ENCODE peak calls at places on chromosomes 5 and 9, in seven cellular contexts. D is GM12865; N is naive thymus-derived CD8-positive, alpha-beta T cell; M is GM03348; Y is hippocampal formation; V is stimulated activated CD4-positive, alpha-beta T cell treated with anti-CD3 and anti-CD28 coated beads, Interleukin-1b, Interleukin-23, amount 100 ng/mL, for 4 hours; T is cardiac muscle cell. I is an unnamed sample.

GRCh38 chr9:125176632-125177031 is 13.0 kb downstream of the PPP6C start:
- DNase-seq in D (no peak), N (no peak), M (peak; percentile 70), Y (no peak), V (no peak), T (no peak), I (no peak)

GRCh38 chr9:3342159-3342777 is 183.5 kb downstream of the RFX3 start:
- DNase-seq in D (peak; percentile 3), N (no peak), M (no peak), Y (no peak), V (no peak), T (no peak), I (no peak)

GRCh38 chr5:139105621-139106071 is 92.5 kb downstream of the SIL1 start:
- DNase-seq in D (no peak), N (no peak), M (peak; percentile 18), Y (peak; percentile 64), V (no peak), T (peak; percentile 39), I (no peak)

GRCh38 chr5:107455111-107455544 is 215.6 kb downstream of the EFNA5 start:
- DNase-seq in D (no peak), N (no peak), M (peak; percentile 18), Y (no peak), V (no peak), T (peak; percentile 64), I (no peak)

GRCh38 chr5:1110930-1111726 is 735 bp downstream of the SLC12A7 start:
- DNase-seq in D (no peak), N (no peak), M (peak; percentile 63), Y (no peak), V (no peak), T (peak; percentile 55), I (peak; percentile 75)

GRCh38 chr5:36366883-36367282 is 65.2 kb upstream of the RANBP3L start:
- DNase-seq in D (no peak), N (no peak), M (no peak), Y (no peak), V (no peak), T (no peak), I (peak; percentile 12)

GRCh38 chr5:155665371-155665770 is 651.8 kb downstream of the KIF4B start:
- DNase-seq in D (no peak), N (no peak), M (no peak), Y (no peak), V (no peak), T (no peak), I (no peak)

GRCh38 chr9:132946624-132947295 is 2.3 kb upstream of the TSC1 start:
- DNase-seq in D (no peak), N (no peak), M (peak; percentile 70), Y (no peak), V (no peak), T (peak; percentile 54), I (peak; percentile 68)

GRCh38 chr9:90032296-90033029 is 427.7 kb downstream of the GADD45G start:
- DNase-seq in D (no peak), N (no peak), M (no peak), Y (no peak), V (no peak), T (no peak), I (no peak)

GRCh38 chr9:89051421-89051820 is 60.2 kb downstream of the S1PR3 start:
- DNase-seq in D (no peak), N (no peak), M (no peak), Y (no peak), V (no peak), T (no peak), I (no peak)

GRCh38 chr5:168706655-168707069 is 127.5 kb upstream of the PANK3 start:
- DNase-seq in D (peak; percentile 53), N (no peak), M (no peak), Y (peak; percentile 47), V (no peak), T (peak; percentile 72), I (peak; percentile 36)